ENCODE peak calls at places on chromosomes 13 and 19, in five cellular contexts. M, K, O, F and N are unnamed samples.

GRCh38 chr13:26221721-26222522 is at the start of gene RNF6:
- DNase-seq in M (peak; percentile 86), K (peak; percentile 80), O (peak; percentile 96), F (peak; percentile 98), N (peak; percentile 95)

GRCh38 chr19:46520616-46521015 is 24.9 kb upstream of the PNMA8B start:
- DNase-seq in M (no peak), K (no peak), O (peak; percentile 29), F (no peak), N (no peak)

GRCh38 chr19:16025108-16026101 is 50.9 kb upstream of the TPM4 start:
- DNase-seq in M (peak; percentile 67), K (no peak), O (peak; percentile 64), F (no peak), N (no peak)

GRCh38 chr13:26508885-26509284 is 48.6 kb upstream of the WASF3 start:
- DNase-seq in M (no peak), K (no peak), O (peak; percentile 36), F (peak; percentile 96), N (no peak)

GRCh38 chr19:780935-781334 is 16.3 kb upstream of the PTBP1 start:
- DNase-seq in M (no peak), K (no peak), O (no peak), F (no peak), N (no peak)

GRCh38 chr19:1789282-1790020 is 22.6 kb downstream of the ATP8B3 start:
- DNase-seq in M (no peak), K (no peak), O (peak; percentile 67), F (no peak), N (no peak)

GRCh38 chr19:399370-399769 is 9.6 kb downstream of the C2CD4C start:
- DNase-seq in M (no peak), K (no peak), O (no peak), F (no peak), N (peak; percentile 24)

GRCh38 chr19:7292950-7293794 is 1.0 kb downstream of the INSR start:
- DNase-seq in M (peak; percentile 25), K (peak; percentile 3), O (no peak), F (peak; percentile 91), N (peak; percentile 58)

GRCh38 chr13:93765056-93765455 is 538.4 kb downstream of the GPC6 start:
- DNase-seq in M (no peak), K (no peak), O (no peak), F (no peak), N (no peak)

GRCh38 chr19:15251749-15252397 is 19.6 kb upstream of the EPHX3 start:
- DNase-seq in M (peak; percentile 83), K (no peak), O (peak; percentile 93), F (peak; percentile 94), N (no peak)

GRCh38 chr13:80945328-80945727 is 604.4 kb upstream of the SPRY2 start:
- DNase-seq in M (peak; percentile 49), K (no peak), O (no peak), F (no peak), N (no peak)

GRCh38 chr13:45364876-45365557 is 24.0 kb upstream of the TPT1 start:
- DNase-seq in M (no peak), K (no peak), O (no peak), F (no peak), N (no peak)

GRCh38 chr19:18058208-18059009 is 28.3 kb downstream of the IL12RB1 start:
- DNase-seq in M (peak; percentile 86), K (peak; percentile 83), O (peak; percentile 81), F (peak; percentile 97), N (peak; percentile 63)

GRCh38 chr19:8116437-8117293 is 32.7 kb downstream of the FBN3 start:
- DNase-seq in M (no peak), K (no peak), O (no peak), F (no peak), N (no peak)

GRCh38 chr19:40492274-40492673 is 25.5 kb downstream of the SPTBN4 start:
- DNase-seq in M (no peak), K (no peak), O (no peak), F (no peak), N (no peak)